ENCODE peak calls at places on chromosome 1, in four cellular contexts. J, H, R and G are unnamed samples.

GRCh38 chr1:220409751-220410370 is 118.1 kb upstream of the MARK1 start:
- DNase-seq in J (no peak), H (no peak), R (no peak), G (no peak)

GRCh38 chr1:153150846-153151245 is at the start of gene SPRR2G:
- DNase-seq in J (no peak), H (no peak), R (no peak), G (no peak)

GRCh38 chr1:51294566-51295184 is 35.7 kb downstream of the TTC39A start:
- DNase-seq in J (no peak), H (no peak), R (no peak), G (no peak)

GRCh38 chr1:227729881-227730629 is 5.0 kb downstream of the JMJD4 start:
- DNase-seq in J (peak; percentile 59), H (peak; percentile 13), R (no peak), G (no peak)

GRCh38 chr1:177937174-177937770 is 32.6 kb downstream of the SEC16B start:
- DNase-seq in J (no peak), H (no peak), R (no peak), G (no peak)

GRCh38 chr1:21077085-21077484 is 99.6 kb downstream of the EIF4G3 start:
- DNase-seq in J (peak; percentile 69), H (no peak), R (no peak), G (peak; percentile 16)

GRCh38 chr1:180560200-180560867 is 1.6 kb downstream of the OVAAL start:
- DNase-seq in J (no peak), H (no peak), R (no peak), G (no peak)

GRCh38 chr1:18705811-18706210 is 75.2 kb downstream of the PAX7 start:
- DNase-seq in J (no peak), H (no peak), R (no peak), G (no peak)